ENCODE peak calls at places on chromosome 21, in five cellular contexts. F is heart left ventricle; C is AG04450; Q is IMR-90; B is naive thymus-derived CD4-positive, alpha-beta T cell. D is an unnamed sample. For H3K9me3, the result is how much of the 10 kb centered on the place peaks cover.

GRCh38 chr21:34836103-34836932 is 167.5 kb downstream of the CLIC6 start:
- DNase-seq in F (peak), C (peak), Q (peak), B (no peak), D (no peak)

GRCh38 chr21:14767192-14767852 is 221.2 kb upstream of the SAMSN1 start:
- DNase-seq in F (no peak), C (no peak), Q (no peak), B (no peak), D (no peak)

GRCh38 chr21:42646076-42646825 is 7.2 kb upstream of the PDE9A start:
- DNase-seq in F (peak), C (no peak), Q (no peak), B (no peak), D (no peak)

GRCh38 chr21:35231115-35231514 is 182.0 kb upstream of the RUNX1 start:
- DNase-seq in F (no peak), C (no peak), Q (peak), B (no peak), D (no peak)

GRCh38 chr21:31158789-31159581 is 120.7 kb upstream of the KRTAP19-8 start:
- DNase-seq in F (no peak), C (no peak), Q (peak), B (peak), D (no peak)

GRCh38 chr21:31888936-31889371 is 16.1 kb downstream of the HUNK start:
- DNase-seq in F (no peak), C (no peak), Q (no peak), B (no peak), D (no peak)

GRCh38 chr21:18155508-18156193 is 89.0 kb upstream of the CHODL start:
- DNase-seq in F (no peak), C (no peak), Q (no peak), B (peak), D (no peak)

GRCh38 chr21:15688809-15689208 is 41.0 kb upstream of the USP25 start:
- DNase-seq in F (no peak), C (no peak), Q (no peak), B (no peak), D (no peak)

GRCh38 chr21:37614351-37614875 is 247.8 kb downstream of the DYRK1A start:
- DNase-seq in F (no peak), C (no peak), Q (no peak), B (no peak), D (no peak)

GRCh38 chr21:35358008-35358407 is 308.9 kb upstream of the RUNX1 start:
- DNase-seq in F (no peak), C (no peak), Q (no peak), B (no peak), D (no peak)

GRCh38 chr21:33789697-33790096 is 125.9 kb downstream of the ATP5PO start:
- DNase-seq in F (no peak), C (no peak), Q (no peak), B (no peak), D (no peak)

GRCh38 chr21:34651032-34651431 is 17.8 kb upstream of the CLIC6 start:
- DNase-seq in F (no peak), C (no peak), Q (no peak), B (no peak), D (no peak)

GRCh38 chr21:32143222-32143939 is 135.5 kb downstream of the MIS18A start:
- DNase-seq in F (peak), C (no peak), Q (peak), B (no peak), D (no peak)

GRCh38 chr21:33490991-33491372 is 534 bp downstream of the DNAJC28 start:
- DNase-seq in F (no peak), C (no peak), Q (no peak), B (no peak), D (no peak)

GRCh38 chr21:16195476-16195875 is 465.7 kb downstream of the USP25 start:
- DNase-seq in F (no peak), C (peak), Q (peak), B (peak), D (no peak)

GRCh38 chr21:34526618-34527290 is 14.7 kb upstream of the KCNE1 start:
- DNase-seq in F (peak), C (peak), Q (peak), B (peak), D (no peak)

GRCh38 chr21:28856588-28857250 is 136.0 kb downstream of the LTN1 start:
- DNase-seq in F (no peak), C (no peak), Q (no peak), B (no peak), D (no peak)

GRCh38 chr21:34936299-34936698 is 112.8 kb downstream of the RUNX1 start:
- DNase-seq in F (no peak), C (no peak), Q (no peak), B (peak), D (no peak)

GRCh38 chr21:35113064-35113463 is 64.0 kb upstream of the RUNX1 start:
- DNase-seq in F (no peak), C (no peak), Q (peak), B (no peak), D (no peak)

GRCh38 chr21:33372582-33372981 is 30.6 kb upstream of the IFNGR2 start:
- DNase-seq in F (no peak), C (no peak), Q (no peak), B (no peak), D (no peak)

GRCh38 chr21:16460936-16461335 is 731.2 kb downstream of the USP25 start:
- DNase-seq in F (no peak), C (no peak), Q (no peak), B (no peak), D (no peak)

GRCh38 chr21:15735409-15735808 is 5.6 kb downstream of the USP25 start:
- DNase-seq in F (no peak), C (no peak), Q (no peak), B (no peak), D (no peak)

GRCh38 chr21:38796426-38796825 is 9.3 kb upstream of the ETS2 start:
- DNase-seq in F (no peak), C (no peak), Q (peak), B (no peak), D (no peak)

GRCh38 chr21:34129039-34129891 is 55.9 kb downstream of the MRPS6 start:
- DNase-seq in F (peak), C (peak), Q (peak), B (peak), D (peak)

GRCh38 chr21:42991992-42992740 is 17.8 kb downstream of the PKNOX1 start:
- DNase-seq in F (peak), C (peak), Q (peak), B (no peak), D (no peak)

GRCh38 chr21:25813917-25814316 is 79.1 kb downstream of the GABPA start:
- DNase-seq in F (no peak), C (no peak), Q (no peak), B (no peak), D (no peak)

GRCh38 chr21:16192900-16193299 is 463.1 kb downstream of the USP25 start:
- DNase-seq in F (no peak), C (no peak), Q (peak), B (no peak), D (no peak)

GRCh38 chr21:43194303-43195130 is 25.7 kb downstream of the CRYAA start:
- DNase-seq in F (no peak), C (no peak), Q (no peak), B (no peak), D (no peak)

GRCh38 chr21:32712043-32712442 is 15.8 kb downstream of the SYNJ1 start:
- DNase-seq in F (no peak), C (no peak), Q (no peak), B (no peak), D (no peak)

GRCh38 chr21:39071623-39072214 is 111.5 kb downstream of the PSMG1 start:
- DNase-seq in F (no peak), C (peak), Q (peak), B (no peak), D (no peak)

GRCh38 chr21:33289199-33289819 is 23.1 kb downstream of the IL10RB start:
- DNase-seq in F (no peak), C (no peak), Q (peak), B (no peak), D (no peak)

GRCh38 chr21:35150562-35151226 is 101.6 kb upstream of the RUNX1 start:
- DNase-seq in F (no peak), C (no peak), Q (peak), B (no peak), D (no peak)

GRCh38 chr21:15079276-15079675 is 14.5 kb upstream of the NRIP1 start:
- DNase-seq in F (no peak), C (no peak), Q (no peak), B (no peak), D (no peak)

GRCh38 chr21:38610573-38611251 is 112.4 kb upstream of the ERG start:
- DNase-seq in F (no peak), C (no peak), Q (no peak), B (no peak), D (no peak)

GRCh38 chr21:16058896-16059295 is 329.1 kb downstream of the USP25 start:
- DNase-seq in F (no peak), C (no peak), Q (no peak), B (no peak), D (no peak)

DNA sequence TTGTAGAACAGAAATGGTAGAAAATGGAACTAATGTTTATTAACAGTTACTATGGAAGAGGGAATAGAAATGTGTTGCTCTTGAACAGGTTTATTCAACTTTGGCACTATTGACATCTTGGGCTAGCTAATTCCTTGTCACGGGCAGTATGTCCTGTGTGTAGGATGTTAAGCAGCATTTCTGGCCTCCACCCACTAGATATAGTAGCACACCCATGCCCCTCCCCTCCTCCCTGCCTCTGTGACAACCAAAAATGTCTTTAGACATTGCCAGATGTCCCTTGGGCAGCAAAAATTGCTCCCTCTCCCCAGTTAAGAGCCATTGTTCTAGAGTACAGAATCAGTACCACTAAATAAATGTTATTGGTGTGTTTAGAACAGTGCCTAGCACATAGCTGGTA is 91.4 kb upstream of the TPTE start:
- DNase-seq in F (no peak), C (no peak), Q (no peak), B (no peak), D (no peak)
- H3K9me3 ChIP-seq in F (under half), C (under half), Q (under half), B (half or more), D (under half)

GRCh38 chr21:45269861-45270260 is 17.8 kb downstream of the POFUT2 start:
- DNase-seq in F (no peak), C (no peak), Q (no peak), B (no peak), D (no peak)

GRCh38 chr21:45265721-45266517 is 21.8 kb downstream of the POFUT2 start:
- DNase-seq in F (no peak), C (no peak), Q (no peak), B (no peak), D (no peak)

GRCh38 chr21:45266518-45267389 is 20.9 kb downstream of the POFUT2 start:
- DNase-seq in F (no peak), C (no peak), Q (no peak), B (peak), D (no peak)

GRCh38 chr21:45267390-45267760 is 20.3 kb downstream of the POFUT2 start:
- DNase-seq in F (no peak), C (no peak), Q (no peak), B (no peak), D (no peak)

GRCh38 chr21:45270306-45270821 is 17.3 kb downstream of the POFUT2 start:
- DNase-seq in F (no peak), C (no peak), Q (no peak), B (no peak), D (no peak)
- H3K9me3 ChIP-seq in F (under half), C (under half), Q (under half), B (under half), D (under half)

DNA sequence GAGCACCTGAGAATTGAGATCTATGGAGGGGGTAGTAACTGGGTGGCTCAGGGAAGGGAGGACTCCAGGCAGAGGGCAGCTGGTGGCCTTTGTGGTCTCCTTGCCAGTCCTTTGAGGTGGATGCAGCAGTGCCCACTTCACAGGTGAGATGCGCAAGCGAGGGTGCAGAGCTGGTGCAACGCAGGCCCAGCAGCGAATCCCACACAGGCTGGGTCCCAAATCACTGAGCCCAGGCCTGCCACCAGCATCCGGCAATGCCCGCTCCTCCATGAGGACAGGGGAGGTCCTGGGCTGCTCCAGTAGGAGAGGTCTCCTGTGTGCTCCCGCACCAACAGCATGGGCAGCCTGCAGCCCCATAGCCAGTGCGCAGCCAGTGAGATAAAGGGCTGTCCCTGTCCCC is 318.0 kb downstream of the PCP4 start:
- DNase-seq in F (no peak), C (no peak), Q (no peak), B (no peak), D (no peak)
- H3K9me3 ChIP-seq in F (under half), C (half or more), Q (half or more), B (under half), D (under half)

GRCh38 chr21:40177979-40178378 is 310.7 kb downstream of the PCP4 start:
- DNase-seq in F (no peak), C (no peak), Q (no peak), B (no peak), D (no peak)
- H3K9me3 ChIP-seq in F (under half), C (half or more), Q (under half), B (under half), D (under half)

DNA sequence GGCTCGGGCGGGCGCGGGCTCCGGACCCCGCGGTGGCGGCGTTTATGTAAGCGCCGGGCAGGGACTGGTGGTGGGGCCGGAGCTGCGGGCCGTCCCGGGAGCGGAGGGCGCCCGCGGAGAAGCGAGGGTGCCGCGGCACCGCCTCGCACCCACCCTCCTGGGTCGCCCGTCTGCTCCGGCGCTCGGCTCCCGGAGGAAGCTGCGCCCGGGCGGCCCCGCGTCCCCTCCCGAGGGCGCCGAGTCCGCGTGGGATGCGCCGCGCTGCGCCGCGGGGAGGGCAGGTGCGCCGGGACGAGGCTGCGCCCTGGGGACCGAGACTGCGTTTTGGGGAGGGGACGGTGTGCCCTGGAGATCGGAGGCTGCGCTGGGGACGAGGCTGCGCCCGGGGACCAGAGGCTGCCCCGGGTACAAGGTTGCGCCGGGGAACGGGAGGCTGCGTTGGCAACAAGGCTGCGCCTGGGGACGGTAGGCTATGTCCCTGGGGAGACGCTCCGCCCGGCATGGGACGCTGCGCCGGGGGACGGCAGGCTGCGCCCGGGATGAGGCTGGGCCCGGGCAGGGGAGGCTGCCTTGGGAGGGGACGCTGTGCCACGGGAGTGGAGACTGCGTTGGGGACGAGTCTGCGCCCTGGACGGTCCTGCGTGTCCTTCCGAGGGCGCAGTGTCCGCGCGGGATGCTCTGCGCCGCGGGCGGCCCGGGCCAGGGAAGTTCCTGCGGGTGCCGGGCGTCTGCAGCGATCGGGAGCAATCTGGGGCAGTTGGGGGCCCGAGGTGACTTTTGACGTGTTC is 632 bp downstream of the ADARB1 start:
- DNase-seq in F (no peak), C (no peak), Q (no peak), B (no peak), D (no peak)
- H3K9me3 ChIP-seq in F (under half), C (under half), Q (under half), B (under half), D (under half)

GRCh38 chr21:41581592-41582228 is 73.8 kb upstream of the TMPRSS2 start:
- DNase-seq in F (no peak), C (no peak), Q (no peak), B (no peak), D (no peak)

GRCh38 chr21:41580758-41581554 is 73.0 kb upstream of the TMPRSS2 start:
- DNase-seq in F (no peak), C (no peak), Q (no peak), B (no peak), D (no peak)

GRCh38 chr21:41578083-41578482 is 70.1 kb upstream of the TMPRSS2 start:
- DNase-seq in F (no peak), C (no peak), Q (no peak), B (no peak), D (no peak)

GRCh38 chr21:41578708-41579107 is 70.8 kb upstream of the TMPRSS2 start:
- DNase-seq in F (no peak), C (no peak), Q (no peak), B (no peak), D (no peak)

GRCh38 chr21:41579692-41580091 is 71.7 kb upstream of the TMPRSS2 start:
- DNase-seq in F (no peak), C (no peak), Q (no peak), B (no peak), D (no peak)
- H3K9me3 ChIP-seq in F (under half), C (under half), Q (under half), B (under half), D (under half)

GRCh38 chr21:44713846-44714245 is 2.5 kb upstream of the TSPEAR start:
- DNase-seq in F (no peak), C (no peak), Q (no peak), B (no peak), D (no peak)

GRCh38 chr21:44713130-44713529 is 1.8 kb upstream of the TSPEAR start:
- DNase-seq in F (no peak), C (no peak), Q (no peak), B (no peak), D (no peak)

GRCh38 chr21:44711327-44712202 is at the start of gene TSPEAR:
- DNase-seq in F (no peak), C (no peak), Q (no peak), B (no peak), D (no peak)

GRCh38 chr21:44712203-44713028 is 1.0 kb upstream of the TSPEAR start:
- DNase-seq in F (no peak), C (no peak), Q (no peak), B (no peak), D (no peak)

DNA sequence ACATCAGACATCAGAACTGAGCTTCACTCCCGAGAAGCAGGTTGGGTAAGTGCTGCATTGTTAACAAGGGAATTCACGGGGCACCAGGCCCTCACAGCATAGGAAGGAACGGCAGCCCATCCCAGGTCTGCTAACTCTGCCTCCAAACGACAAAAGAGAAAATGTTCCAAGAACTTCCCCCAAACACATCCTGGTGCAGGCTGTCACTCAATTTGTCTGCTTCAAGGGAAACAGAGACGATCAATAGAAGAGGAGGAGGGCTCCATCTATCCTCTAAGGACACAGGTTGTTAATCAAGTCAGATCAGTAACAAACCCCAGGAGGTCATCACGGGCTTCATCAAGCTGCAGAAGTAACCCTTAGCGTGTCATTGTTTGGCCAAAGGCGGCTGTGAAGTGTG is 3.5 kb upstream of the TSPEAR start:
- DNase-seq in F (no peak), C (no peak), Q (no peak), B (no peak), D (no peak)
- H3K9me3 ChIP-seq in F (under half), C (under half), Q (under half), B (under half), D (under half)

GRCh38 chr21:8989261-8989882 is 1532.0 kb upstream of the TPTE start:
- DNase-seq in F (no peak), C (no peak), Q (no peak), B (no peak), D (no peak)
- H3K9me3 ChIP-seq in F (under half), C (under half), Q (under half), B (under half), D (under half)

DNA sequence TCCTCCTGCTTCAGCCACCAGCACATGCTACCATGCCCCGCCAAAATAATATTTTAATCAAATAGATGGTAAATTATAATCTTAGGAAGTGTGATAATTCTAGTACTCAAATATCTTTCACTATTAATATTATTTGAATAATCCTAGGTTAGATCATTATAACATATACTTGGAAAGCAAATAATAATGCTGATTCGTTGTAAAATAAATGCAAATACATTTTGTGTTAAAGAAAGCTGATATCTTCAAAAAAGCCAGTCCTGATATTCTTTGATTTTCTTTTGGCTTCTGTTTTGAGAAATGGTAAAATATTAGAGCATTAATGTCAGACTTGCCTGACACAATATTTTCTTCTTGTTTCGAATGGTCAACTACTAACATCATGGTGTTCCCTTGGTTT is 116.3 kb upstream of the ADAMTS5 start:
- DNase-seq in F (no peak), C (no peak), Q (no peak), B (no peak), D (no peak)
- H3K9me3 ChIP-seq in F (under half), C (under half), Q (under half), B (under half), D (under half)

D was measured in T-helper 17 cell.